ENCODE peak calls at places on chromosomes 12 and 14, in seven cellular contexts. Q is LoVo, P is left ventricle myocardium inferior, N is WTC11, W is posterior vena cava, L is KG1, K is GDM1. U is an unnamed sample.
A peak's percentile ranks its signal among the peaks of the same experiment; 100 is the strongest.

GRCh38 chr14:103847439-103847953 is at the start of gene PPP1R13B:
- DNase-seq in Q (peak; percentile 92), P (peak; percentile 94), N (peak; percentile 95), W (peak; percentile 97), L (peak; percentile 72), K (peak; percentile 86), U (peak; percentile 95)

GRCh38 chr14:33839193-33840076 is 111.4 kb downstream of the EGLN3 start:
- DNase-seq in Q (peak; percentile 52), P (no peak), N (peak; percentile 49), W (no peak), L (peak; percentile 26), K (peak; percentile 28), U (no peak)

GRCh38 chr14:103727313-103728000 is 11.8 kb downstream of the ZFYVE21 start:
- DNase-seq in Q (no peak), P (no peak), N (no peak), W (no peak), L (no peak), K (no peak), U (no peak)

GRCh38 chr14:71692496-71692895 is 239.7 kb upstream of the RGS6 start:
- DNase-seq in Q (no peak), P (no peak), N (no peak), W (no peak), L (no peak), K (no peak), U (no peak)

GRCh38 chr14:75811862-75812505 is 150.9 kb downstream of the TTLL5 start:
- DNase-seq in Q (no peak), P (no peak), N (no peak), W (no peak), L (no peak), K (no peak), U (no peak)

GRCh38 chr14:33699300-33699699 is 251.6 kb downstream of the EGLN3 start:
- DNase-seq in Q (no peak), P (no peak), N (no peak), W (no peak), L (no peak), K (no peak), U (no peak)

GRCh38 chr12:22577667-22578066 is 33.3 kb upstream of the C2CD5 start:
- DNase-seq in Q (no peak), P (no peak), N (no peak), W (no peak), L (no peak), K (no peak), U (no peak)

GRCh38 chr12:124681779-124682391 is 114.5 kb upstream of the NCOR2 start:
- DNase-seq in Q (no peak), P (peak; percentile 70), N (no peak), W (peak; percentile 88), L (no peak), K (no peak), U (peak; percentile 85)

GRCh38 chr12:23504641-23505399 is 444.6 kb downstream of the SOX5 start:
- DNase-seq in Q (no peak), P (no peak), N (no peak), W (no peak), L (no peak), K (no peak), U (no peak)

GRCh38 chr14:95530461-95531170 is 4.2 kb upstream of the GLRX5 start:
- DNase-seq in Q (no peak), P (no peak), N (no peak), W (no peak), L (no peak), K (no peak), U (no peak)

GRCh38 chr12:67909091-67909531 is 80.1 kb upstream of the IFNG-AS1 start:
- DNase-seq in Q (peak; percentile 23), P (no peak), N (no peak), W (no peak), L (no peak), K (no peak), U (no peak)

GRCh38 chr14:38042356-38042755 is 165.3 kb upstream of the SSTR1 start:
- DNase-seq in Q (peak; percentile 59), P (no peak), N (no peak), W (no peak), L (no peak), K (no peak), U (no peak)

GRCh38 chr12:102427542-102427923 is 52.8 kb downstream of the IGF1 start:
- DNase-seq in Q (no peak), P (peak; percentile 57), N (no peak), W (no peak), L (no peak), K (no peak), U (no peak)

GRCh38 chr12:93502802-93503623 is 35.7 kb downstream of the MRPL42 start:
- DNase-seq in Q (peak; percentile 29), P (no peak), N (peak; percentile 45), W (no peak), L (peak; percentile 6), K (no peak), U (no peak)

GRCh38 chr14:22598896-22599244 is 770 bp downstream of the ABHD4 start:
- DNase-seq in Q (peak; percentile 61), P (no peak), N (no peak), W (no peak), L (no peak), K (no peak), U (peak; percentile 49)

GRCh38 chr12:5206401-5207175 is 162.9 kb downstream of the KCNA5 start:
- DNase-seq in Q (no peak), P (no peak), N (no peak), W (no peak), L (no peak), K (no peak), U (no peak)

GRCh38 chr12:62603061-62603810 is 136.6 kb downstream of the MON2 start:
- DNase-seq in Q (peak; percentile 89), P (peak; percentile 87), N (peak; percentile 83), W (peak; percentile 97), L (peak; percentile 32), K (peak; percentile 82), U (peak; percentile 92)

GRCh38 chr14:51507556-51508511 is 143.9 kb upstream of the FRMD6 start:
- DNase-seq in Q (no peak), P (peak; percentile 66), N (no peak), W (no peak), L (no peak), K (no peak), U (peak; percentile 62)

GRCh38 chr14:61154606-61155005 is 126.5 kb downstream of the TMEM30B start:
- DNase-seq in Q (no peak), P (no peak), N (no peak), W (no peak), L (no peak), K (no peak), U (no peak)

GRCh38 chr14:53613404-53614253 is 343.0 kb downstream of the BMP4 start:
- DNase-seq in Q (peak; percentile 93), P (no peak), N (no peak), W (no peak), L (no peak), K (no peak), U (no peak)

GRCh38 chr14:39102265-39102968 is 618 bp downstream of the SEC23A start:
- DNase-seq in Q (peak; percentile 79), P (peak; percentile 20), N (no peak), W (no peak), L (no peak), K (no peak), U (no peak)

GRCh38 chr14:70934502-70935134 is 27.4 kb downstream of the PCNX1 start:
- DNase-seq in Q (no peak), P (no peak), N (no peak), W (no peak), L (no peak), K (no peak), U (no peak)

U was measured in tibial artery.